ENCODE peak calls at places on chromosomes 3 and 15, in five cellular contexts. G is AG04450, D is neural crest cell, F is fibroblast of lung, U is right atrium auricular region. C is an unnamed sample.

GRCh38 chr15:79904256-79904655 is 7.4 kb upstream of the MTHFS start:
- DNase-seq in G (no peak), D (no peak), F (no peak), U (no peak), C (no peak)

GRCh38 chr3:154135511-154136173 is 14.5 kb downstream of the ARHGEF26 start:
- DNase-seq in G (no peak), D (no peak), F (no peak), U (no peak), C (no peak)

GRCh38 chr15:31270767-31271166 is 55.9 kb upstream of the KLF13 start:
- DNase-seq in G (no peak), D (no peak), F (no peak), U (peak), C (no peak)

GRCh38 chr3:76938962-76939361 is 100.9 kb upstream of the ROBO2 start:
- DNase-seq in G (no peak), D (no peak), F (no peak), U (no peak), C (no peak)

GRCh38 chr15:40343512-40343911 is 2.8 kb upstream of the CCDC9B start:
- DNase-seq in G (peak), D (no peak), F (peak), U (no peak), C (no peak)

GRCh38 chr15:70156781-70157261 is 59.1 kb upstream of the TLE3 start:
- DNase-seq in G (no peak), D (no peak), F (peak), U (peak), C (no peak)

GRCh38 chr15:32636908-32637567 is 4.5 kb upstream of the SCG5 start:
- DNase-seq in G (no peak), D (no peak), F (no peak), U (no peak), C (peak)

GRCh38 chr3:25424238-25425013 is 3.6 kb upstream of the RARB start:
- DNase-seq in G (no peak), D (no peak), F (peak), U (no peak), C (no peak)

GRCh38 chr3:46693897-46694235 is 387 bp upstream of the ALS2CL start:
- DNase-seq in G (no peak), D (no peak), F (peak), U (no peak), C (peak)

GRCh38 chr3:138408751-138409161 is 25.7 kb upstream of the ESYT3 start:
- DNase-seq in G (no peak), D (no peak), F (peak), U (no peak), C (no peak)

GRCh38 chr15:77589839-77590238 is 42.9 kb downstream of the LINGO1 start:
- DNase-seq in G (no peak), D (peak), F (no peak), U (no peak), C (no peak)

GRCh38 chr3:134463676-134464611 is 21.8 kb downstream of the ANAPC13 start:
- DNase-seq in G (peak), D (no peak), F (peak), U (peak), C (no peak)

GRCh38 chr3:184172681-184173373 is 1.8 kb upstream of the AP2M1 start:
- DNase-seq in G (no peak), D (no peak), F (peak), U (no peak), C (no peak)

GRCh38 chr3:116085456-116085855 is 359.8 kb downstream of the LSAMP start:
- DNase-seq in G (no peak), D (no peak), F (no peak), U (no peak), C (no peak)

GRCh38 chr3:142507241-142507640 is 59.4 kb upstream of the XRN1 start:
- DNase-seq in G (no peak), D (no peak), F (peak), U (no peak), C (no peak)

GRCh38 chr3:21752749-21753347 is 1.8 kb upstream of the ZNF385D start:
- DNase-seq in G (no peak), D (no peak), F (peak), U (no peak), C (no peak)

GRCh38 chr3:40079203-40079844 is 230.2 kb upstream of the EIF1B start:
- DNase-seq in G (no peak), D (no peak), F (peak), U (no peak), C (no peak)

GRCh38 chr3:39138804-39139415 is 14.5 kb downstream of the CSRNP1 start:
- DNase-seq in G (no peak), D (no peak), F (peak), U (no peak), C (no peak)

GRCh38 chr15:85381850-85382751 is 1.7 kb downstream of the AKAP13 start:
- DNase-seq in G (no peak), D (no peak), F (peak), U (no peak), C (no peak)

GRCh38 chr3:59857589-59858346 is 807.9 kb upstream of the CFAP20DC start:
- DNase-seq in G (peak), D (peak), F (peak), U (peak), C (peak)

GRCh38 chr3:70703305-70704102 is 391.1 kb upstream of the MDFIC2 start:
- DNase-seq in G (no peak), D (no peak), F (no peak), U (no peak), C (no peak)

GRCh38 chr3:196517142-196517808 is 2.1 kb upstream of the SMCO1 start:
- DNase-seq in G (no peak), D (no peak), F (no peak), U (no peak), C (no peak)

GRCh38 chr15:74400915-74401757 is 32.6 kb downstream of the SEMA7A start:
- DNase-seq in G (no peak), D (no peak), F (peak), U (no peak), C (peak)

GRCh38 chr3:73508330-73508954 is 116.3 kb downstream of the PDZRN3 start:
- DNase-seq in G (peak), D (peak), F (peak), U (peak), C (no peak)

GRCh38 chr15:67148196-67148701 is 82.8 kb downstream of the SMAD3 start:
- DNase-seq in G (no peak), D (no peak), F (peak), U (no peak), C (no peak)

GRCh38 chr15:31216210-31216911 is 110.3 kb upstream of the KLF13 start:
- DNase-seq in G (no peak), D (peak), F (peak), U (peak), C (peak)

GRCh38 chr3:147002721-147003120 is 397.6 kb upstream of the PLSCR5 start:
- DNase-seq in G (no peak), D (no peak), F (peak), U (no peak), C (no peak)

GRCh38 chr3:105626739-105627138 is 242.1 kb downstream of the CBLB start:
- DNase-seq in G (no peak), D (no peak), F (no peak), U (no peak), C (no peak)

GRCh38 chr3:79973917-79974595 is 206.3 kb upstream of the ROBO1 start:
- DNase-seq in G (no peak), D (no peak), F (peak), U (no peak), C (no peak)

GRCh38 chr15:55587321-55588069 is 650 bp downstream of the PYGO1 start:
- DNase-seq in G (no peak), D (peak), F (peak), U (no peak), C (peak)

GRCh38 chr3:145849115-145849514 is 311.9 kb downstream of the PLOD2 start:
- DNase-seq in G (no peak), D (no peak), F (no peak), U (no peak), C (no peak)

GRCh38 chr3:150300847-150301517 is 107.1 kb upstream of the TSC22D2 start:
- DNase-seq in G (no peak), D (no peak), F (peak), U (no peak), C (no peak)

GRCh38 chr3:150300376-150300775 is 107.7 kb upstream of the TSC22D2 start:
- DNase-seq in G (no peak), D (no peak), F (peak), U (no peak), C (no peak)

GRCh38 chr3:150302246-150302645 is 105.9 kb upstream of the TSC22D2 start:
- DNase-seq in G (no peak), D (no peak), F (peak), U (no peak), C (no peak)

GRCh38 chr3:150307862-150308261 is 100.2 kb upstream of the TSC22D2 start:
- DNase-seq in G (no peak), D (no peak), F (no peak), U (no peak), C (no peak)

GRCh38 chr3:150303776-150304175 is 104.3 kb upstream of the TSC22D2 start:
- DNase-seq in G (no peak), D (no peak), F (no peak), U (no peak), C (peak)
- TF ChIP-seq CTCF in G (peak), D (peak), F (no peak), U (no peak), C (peak)

GRCh38 chr3:57597240-57597972 is at the start of gene ARF4:
- DNase-seq in G (peak), D (peak), F (peak), U (peak), C (peak)
- TF ChIP-seq CTCF in G (peak), D (no peak), F (no peak), U (no peak), C (peak)

DNA sequence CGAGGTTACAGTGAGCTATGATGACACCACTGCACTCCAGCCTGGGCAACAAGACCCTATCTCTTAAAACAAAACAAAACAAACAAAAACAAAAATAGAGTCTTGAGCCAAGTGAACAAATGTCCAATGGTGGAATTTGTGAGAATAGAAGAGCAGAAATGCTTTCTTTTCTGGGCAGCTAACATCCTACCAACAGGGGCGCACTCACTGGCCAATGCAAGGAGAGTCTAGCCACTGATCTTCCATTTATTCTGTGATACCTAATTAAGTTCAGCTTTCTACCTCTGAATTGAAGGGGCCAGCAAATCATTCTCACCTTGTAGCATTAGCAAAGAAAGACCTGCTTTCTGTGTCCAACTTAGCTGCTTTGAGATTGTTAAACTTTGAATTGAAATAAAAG is 301.9 kb upstream of the NR2F2 start:
- DNase-seq in G (no peak), D (no peak), F (no peak), U (no peak), C (no peak)
- TF ChIP-seq CTCF in G (no peak), D (no peak), F (no peak), U (no peak), C (no peak)

GRCh38 chr3:36312351-36312750 is 68.0 kb upstream of the STAC start:
- DNase-seq in G (no peak), D (no peak), F (no peak), U (no peak), C (no peak)
- TF ChIP-seq CTCF in G (no peak), D (no peak), F (no peak), U (no peak), C (no peak)

DNA sequence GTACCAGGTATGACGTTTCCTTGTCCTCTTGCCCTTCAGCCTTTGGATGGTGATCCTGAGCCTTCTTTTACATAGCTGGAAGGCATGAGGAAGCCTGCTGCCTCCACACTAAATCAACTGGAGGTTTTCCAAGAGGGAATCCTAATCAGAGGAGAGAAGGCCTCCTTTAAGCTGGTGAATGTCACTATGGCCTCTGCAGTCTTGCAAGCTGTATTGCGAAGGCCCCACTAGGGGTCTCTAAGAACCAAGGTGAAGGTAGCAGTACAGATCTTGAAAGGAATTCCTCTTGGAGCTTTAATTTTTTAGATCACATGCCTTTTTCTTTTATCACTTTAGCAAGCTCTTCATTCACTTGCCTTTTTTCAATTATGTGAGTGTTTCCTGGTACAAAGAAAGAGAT is 119.2 kb downstream of the GHSR start:
- DNase-seq in G (no peak), D (no peak), F (no peak), U (no peak), C (no peak)
- TF ChIP-seq CTCF in G (peak), D (no peak), F (no peak), U (no peak), C (no peak)

GRCh38 chr3:53346922-53347260 is 452 bp downstream of the DCP1A start:
- DNase-seq in G (no peak), D (no peak), F (no peak), U (no peak), C (no peak)

GRCh38 chr3:53346514-53346913 is 829 bp downstream of the DCP1A start:
- DNase-seq in G (no peak), D (no peak), F (peak), U (no peak), C (no peak)

GRCh38 chr3:53354945-53355498 is 7.7 kb upstream of the DCP1A start:
- DNase-seq in G (no peak), D (no peak), F (peak), U (no peak), C (no peak)

GRCh38 chr3:53347261-53348064 is at the start of gene DCP1A:
- DNase-seq in G (peak), D (peak), F (peak), U (peak), C (peak)

GRCh38 chr3:53350652-53351051 is 3.3 kb upstream of the DCP1A start:
- DNase-seq in G (no peak), D (no peak), F (no peak), U (no peak), C (no peak)
- TF ChIP-seq CTCF in G (no peak), D (peak), F (no peak), U (no peak), C (peak)

GRCh38 chr15:61281328-61281727 is 52.2 kb upstream of the RORA start:
- DNase-seq in G (no peak), D (no peak), F (no peak), U (no peak), C (no peak)

DNA sequence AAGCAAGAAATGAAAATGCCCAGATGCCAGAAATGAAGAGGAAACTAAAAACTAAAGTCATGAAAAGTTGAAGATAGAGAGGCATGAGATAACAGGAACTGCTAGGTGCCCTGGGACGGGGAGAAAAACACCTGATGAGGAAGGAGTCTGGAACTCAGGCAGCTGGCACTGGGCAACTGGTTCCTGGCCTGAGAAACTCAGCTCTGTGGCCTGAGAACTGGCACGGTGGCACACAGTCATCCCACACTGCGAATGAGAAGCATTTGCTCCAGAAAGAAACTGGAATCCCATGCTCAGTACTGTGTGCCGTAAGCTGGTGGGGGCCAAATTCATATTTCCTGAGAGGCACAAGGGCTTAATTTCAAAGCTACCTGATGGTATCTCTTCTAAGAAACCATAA is 53.6 kb upstream of the RORA start:
- DNase-seq in G (no peak), D (no peak), F (no peak), U (no peak), C (no peak)
- TF ChIP-seq CTCF in G (no peak), D (no peak), F (no peak), U (no peak), C (no peak)

GRCh38 chr3:129119365-129120100 is 2.1 kb downstream of the RAB43 start:
- DNase-seq in G (no peak), D (no peak), F (no peak), U (no peak), C (no peak)

GRCh38 chr3:129121016-129121791 is 400 bp downstream of the RAB43 start:
- DNase-seq in G (no peak), D (peak), F (peak), U (peak), C (peak)

GRCh38 chr3:129118745-129119144 is 2.9 kb downstream of the RAB43 start:
- DNase-seq in G (no peak), D (no peak), F (no peak), U (no peak), C (no peak)

GRCh38 chr3:129121792-129122696 is at the start of gene RAB43:
- DNase-seq in G (peak), D (peak), F (peak), U (peak), C (peak)

DNA sequence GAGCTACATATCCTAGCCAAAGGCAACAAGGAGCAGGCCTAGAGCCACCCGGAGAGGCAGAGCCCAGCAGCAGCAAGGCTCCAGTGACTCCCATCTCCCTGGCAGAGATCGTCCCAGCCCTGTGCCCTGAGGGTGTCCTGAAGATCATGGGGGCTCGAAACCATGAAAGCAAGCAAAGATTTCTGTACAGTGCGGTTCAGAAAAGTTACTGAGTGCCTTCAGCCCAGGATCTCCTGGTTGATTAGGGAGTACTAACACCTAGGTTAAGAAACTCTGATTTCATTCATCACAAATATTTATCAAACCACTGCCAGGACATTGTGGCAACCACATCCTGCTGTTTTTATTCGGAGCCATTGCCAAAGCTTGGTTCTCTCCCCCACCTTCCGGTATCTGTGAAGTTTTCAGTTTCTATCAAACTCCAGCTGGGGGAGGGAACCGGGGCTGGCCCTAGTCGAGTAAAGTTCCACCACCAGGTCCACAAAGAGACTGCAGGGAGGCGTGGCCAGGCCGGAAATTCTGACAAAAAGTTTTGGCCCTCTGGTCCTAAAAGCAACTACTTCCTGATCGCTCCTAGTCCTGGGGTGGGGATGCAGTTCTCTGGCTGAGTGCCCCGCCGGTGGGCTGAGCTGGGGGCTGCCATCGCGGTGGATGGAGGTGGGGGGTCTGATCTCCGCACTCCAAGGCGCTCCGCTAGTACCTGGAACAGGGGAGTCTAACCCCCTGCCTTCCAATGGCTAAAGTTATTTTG is 1.2 kb downstream of the RAB43 start:
- DNase-seq in G (peak), D (peak), F (peak), U (peak), C (peak)
- TF ChIP-seq CTCF in G (peak), D (peak), F (peak), U (no peak), C (peak)

GRCh38 chr3:149288655-149289054 is 44.8 kb downstream of the TM4SF18 start:
- DNase-seq in G (no peak), D (no peak), F (no peak), U (no peak), C (no peak)

GRCh38 chr3:149296972-149297371 is 36.5 kb downstream of the TM4SF18 start:
- DNase-seq in G (no peak), D (no peak), F (no peak), U (no peak), C (no peak)

GRCh38 chr3:149291178-149291577 is 42.3 kb downstream of the TM4SF18 start:
- DNase-seq in G (no peak), D (no peak), F (no peak), U (no peak), C (no peak)
- TF ChIP-seq CTCF in G (peak), D (peak), F (no peak), U (no peak), C (peak)

C was measured in GM06990.